ENCODE peak calls at places on chromosomes 13 and 19, in nine cellular contexts. V is caudate nucleus; F is hepatic stellate cell; Y is activated CD8-positive, alpha-beta T cell treated with anti-CD3 and anti-CD28 coated beads, Interleukin-2, amount 10 ng/mL, durations not matched to agents 7 days and 5 days; B is OCI-M1; P is AG10803; K is T-helper 17 cell; R is T-cell; Z is T47D. L is an unnamed sample.
A peak's percentile ranks its signal among the peaks of the same experiment; 100 is the strongest.

GRCh38 chr19:28633223-28634030 is 579.5 kb downstream of the UQCRFS1 start:
- DNase-seq in V (no peak), K (no peak), R (peak; percentile 38), P (peak; percentile 50), F (peak; percentile 57), B (peak; percentile 92), Y (peak; percentile 63), Z (peak; percentile 67), L (peak; percentile 15)

GRCh38 chr13:54637377-54637776 is 1608.8 kb downstream of the OLFM4 start:
- DNase-seq in F (no peak), K (no peak), Z (peak; percentile 34), R (no peak), V (no peak), B (peak; percentile 92), P (no peak), Y (no peak), L (peak; percentile 37)

GRCh38 chr19:48006762-48007161 is 12.3 kb downstream of the ELSPBP1 start:
- DNase-seq in V (no peak), K (no peak), F (no peak), R (no peak), B (peak; percentile 56), Y (no peak), P (no peak), Z (peak; percentile 15), L (no peak)

GRCh38 chr13:46373623-46374022 is 13.4 kb downstream of the RUBCNL start:
- DNase-seq in K (no peak), F (no peak), Y (no peak), B (no peak), V (no peak), P (no peak), R (no peak), Z (no peak), L (no peak)

GRCh38 chr19:47230122-47230920 is 678 bp downstream of the BBC3 start:
- DNase-seq in B (peak; percentile 76), V (no peak), Y (peak; percentile 87), F (peak; percentile 65), P (peak; percentile 59), R (peak; percentile 76), K (peak; percentile 84), Z (peak; percentile 52), L (no peak)

GRCh38 chr19:918481-919156 is 1.5 kb downstream of the KISS1R start:
- DNase-seq in F (no peak), R (no peak), Y (peak; percentile 62), K (no peak), P (no peak), Z (peak; percentile 41), V (no peak), B (no peak), L (no peak)

GRCh38 chr19:18915639-18916038 is 3.5 kb downstream of the COPE start:
- DNase-seq in R (no peak), B (peak; percentile 43), K (no peak), F (peak; percentile 52), P (peak; percentile 55), V (no peak), Z (peak; percentile 68), Y (peak; percentile 57), L (no peak)

GRCh38 chr13:93235258-93236015 is 8.8 kb downstream of the GPC6 start:
- DNase-seq in K (no peak), Z (no peak), P (peak; percentile 81), B (no peak), F (no peak), Y (no peak), R (no peak), V (no peak), L (no peak)

GRCh38 chr13:96900992-96901391 is 93.3 kb downstream of the OXGR1 start:
- DNase-seq in F (no peak), K (no peak), V (no peak), P (no peak), Y (no peak), R (no peak), B (peak; percentile 50), Z (no peak), L (no peak)

GRCh38 chr13:94329754-94330551 is 149.5 kb downstream of the DCT start:
- DNase-seq in R (no peak), F (no peak), V (no peak), K (no peak), B (peak; percentile 66), Y (no peak), Z (no peak), P (peak; percentile 89), L (peak; percentile 63)

GRCh38 chr13:93561553-93561952 is 334.9 kb downstream of the GPC6 start:
- DNase-seq in R (no peak), F (no peak), Y (no peak), B (no peak), Z (no peak), K (no peak), P (no peak), V (no peak), L (no peak)

GRCh38 chr19:48364564-48365363 is 597 bp downstream of the SYNGR4 start:
- DNase-seq in V (no peak), B (no peak), Y (no peak), F (no peak), P (no peak), K (no peak), R (no peak), Z (no peak), L (no peak)

GRCh38 chr13:49400755-49401659 is 42.9 kb downstream of the CAB39L start:
- DNase-seq in Y (no peak), V (no peak), K (no peak), Z (peak; percentile 93), F (peak; percentile 19), R (no peak), B (peak; percentile 91), P (peak; percentile 62), L (peak; percentile 95)

GRCh38 chr13:59088716-59089115 is 1075.0 kb downstream of the DIAPH3 start:
- DNase-seq in B (no peak), R (no peak), V (no peak), P (no peak), K (no peak), Z (no peak), F (peak; percentile 2), Y (no peak), L (no peak)

GRCh38 chr13:105928048-105928447 is 607.4 kb downstream of the EFNB2 start:
- DNase-seq in Y (no peak), B (no peak), F (no peak), Z (no peak), K (no peak), R (no peak), P (no peak), V (no peak), L (no peak)

GRCh38 chr19:17564783-17565182 is 9.3 kb downstream of the COLGALT1 start:
- DNase-seq in V (no peak), B (no peak), Z (no peak), F (no peak), Y (no peak), R (no peak), K (no peak), P (no peak), L (no peak)

GRCh38 chr13:75889427-75889826 is 253.3 kb downstream of the LMO7 start:
- DNase-seq in Z (no peak), Y (no peak), R (no peak), K (no peak), F (no peak), V (no peak), P (no peak), B (peak; percentile 86), L (no peak)

GRCh38 chr19:52935434-52935833 is 12.2 kb upstream of the ZNF888 start:
- DNase-seq in Z (no peak), K (no peak), F (no peak), Y (no peak), V (no peak), P (no peak), B (no peak), R (no peak), L (no peak)

GRCh38 chr19:32708457-32708856 is 11.1 kb upstream of the TDRD12 start:
- DNase-seq in F (no peak), Z (no peak), R (no peak), B (no peak), V (no peak), Y (peak; percentile 60), K (no peak), P (no peak), L (no peak)

GRCh38 chr19:50264483-50265186 is 61.2 kb downstream of the MYH14 start:
- DNase-seq in K (no peak), P (no peak), B (peak; percentile 19), R (no peak), Y (no peak), V (no peak), Z (no peak), F (no peak), L (no peak)

GRCh38 chr19:48290923-48291700 is 21.2 kb downstream of the ZNF114 start:
- DNase-seq in R (peak; percentile 39), B (peak; percentile 76), F (peak; percentile 83), Z (peak; percentile 76), K (peak; percentile 48), V (no peak), Y (peak; percentile 66), P (peak; percentile 78), L (peak; percentile 4)

GRCh38 chr13:107339209-107339608 is 771.3 kb upstream of the ARGLU1 start:
- DNase-seq in V (no peak), R (no peak), K (no peak), P (no peak), Z (no peak), F (no peak), B (no peak), Y (no peak), L (no peak)

GRCh38 chr19:45995715-45996385 is 583 bp downstream of the CCDC61 start:
- DNase-seq in B (peak; percentile 47), V (no peak), Z (no peak), P (no peak), K (no peak), F (no peak), Y (no peak), R (no peak), L (no peak)

GRCh38 chr19:3003046-3003445 is 25.7 kb downstream of the TLE6 start:
- DNase-seq in Z (no peak), P (no peak), K (no peak), V (no peak), B (no peak), R (no peak), Y (no peak), F (no peak), L (no peak)

GRCh38 chr19:7478173-7478842 is 10.5 kb downstream of the PEX11G start:
- DNase-seq in F (no peak), Z (no peak), P (no peak), R (no peak), B (no peak), V (no peak), Y (no peak), K (no peak), L (no peak)

GRCh38 chr19:56748443-56748842 is 76.9 kb upstream of the ZNF835 start:
- DNase-seq in R (no peak), Z (peak; percentile 43), F (no peak), Y (no peak), K (no peak), P (no peak), V (no peak), B (peak; percentile 61), L (peak; percentile 52)

GRCh38 chr13:44153536-44153935 is 220.1 kb upstream of the SERP2 start:
- DNase-seq in R (no peak), Z (no peak), P (no peak), B (no peak), K (no peak), V (no peak), Y (no peak), F (no peak), L (no peak)

GRCh38 chr19:10189631-10190425 is 4.9 kb downstream of the DNMT1 start:
- DNase-seq in P (peak; percentile 4), Z (no peak), Y (peak; percentile 48), B (no peak), K (no peak), R (no peak), V (no peak), F (no peak), L (no peak)

GRCh38 chr13:35479691-35480090 is 3.2 kb upstream of the MAB21L1 start:
- DNase-seq in K (no peak), R (no peak), B (no peak), Z (no peak), F (no peak), V (no peak), P (no peak), Y (no peak), L (no peak)

GRCh38 chr13:42007844-42008243 is 40.6 kb upstream of the DGKH start:
- DNase-seq in B (no peak), Z (no peak), Y (no peak), V (no peak), K (no peak), F (no peak), P (peak; percentile 33), R (no peak), L (no peak)

GRCh38 chr13:36789061-36789460 is 30.0 kb upstream of the RFXAP start:
- DNase-seq in P (no peak), R (no peak), Y (no peak), K (no peak), F (no peak), B (no peak), V (no peak), Z (no peak), L (no peak)